ENCODE peak calls at places on chromosome 6, in ten cellular contexts. V is A673, P is lower lobe of right lung, C is fibroblast of lung, H is right cardiac atrium, U is body of pancreas, O is heart right ventricle, F is upper lobe of left lung, R is coronary artery, Z is heart left ventricle. N is an unnamed sample.

GRCh38 chr6:105015482-105015881 is 58.6 kb downstream of the LIN28B start:
- DNase-seq in V (peak), P (no peak), C (peak), H (no peak), U (no peak), O (no peak), F (no peak), R (no peak), Z (no peak), N (no peak)

GRCh38 chr6:30260036-30260504 is 46.9 kb upstream of the TRIM26 start:
- DNase-seq in V (no peak), P (peak), C (peak), H (peak), U (no peak), O (no peak), F (no peak), R (peak), Z (peak), N (peak)

GRCh38 chr6:30682181-30683117 is 4.0 kb downstream of the PPP1R18 start:
- DNase-seq in V (peak), P (peak), C (peak), H (peak), U (peak), O (peak), F (peak), R (peak), Z (peak), N (peak)

GRCh38 chr6:115932481-115932880 is 128.2 kb downstream of the FRK start:
- DNase-seq in V (peak), P (no peak), C (peak), H (no peak), U (no peak), O (no peak), F (no peak), R (no peak), Z (no peak), N (no peak)

GRCh38 chr6:55449219-55449618 is 122.0 kb downstream of the GFRAL start:
- DNase-seq in V (peak), P (no peak), C (peak), H (no peak), U (no peak), O (no peak), F (no peak), R (no peak), Z (no peak), N (no peak)

GRCh38 chr6:38391909-38392614 is 247.7 kb downstream of the BTBD9 start:
- DNase-seq in V (no peak), P (no peak), C (peak), H (no peak), U (no peak), O (no peak), F (no peak), R (no peak), Z (no peak), N (no peak)

GRCh38 chr6:55014321-55015088 is 159.8 kb upstream of the HCRTR2 start:
- DNase-seq in V (peak), P (no peak), C (peak), H (no peak), U (no peak), O (no peak), F (no peak), R (no peak), Z (no peak), N (no peak)

GRCh38 chr6:8481727-8482126 is 46.4 kb upstream of the SLC35B3 start:
- DNase-seq in V (peak), P (no peak), C (peak), H (no peak), U (no peak), O (no peak), F (no peak), R (no peak), Z (no peak), N (no peak)

GRCh38 chr6:162491637-162492036 is 235.9 kb downstream of the PRKN start:
- DNase-seq in V (no peak), P (no peak), C (no peak), H (no peak), U (no peak), O (peak), F (no peak), R (no peak), Z (no peak), N (no peak)

GRCh38 chr6:66478705-66479104 is 771.7 kb upstream of the EYS start:
- DNase-seq in V (peak), P (no peak), C (no peak), H (no peak), U (no peak), O (no peak), F (no peak), R (no peak), Z (no peak), N (no peak)

GRCh38 chr6:104595315-104595820 is 264.4 kb downstream of the HACE1 start:
- DNase-seq in V (no peak), P (no peak), C (no peak), H (no peak), U (no peak), O (no peak), F (no peak), R (no peak), Z (no peak), N (no peak)

GRCh38 chr6:169752074-169752623 is 727 bp downstream of the ERMARD start:
- DNase-seq in V (peak), P (no peak), C (no peak), H (no peak), U (no peak), O (no peak), F (no peak), R (no peak), Z (no peak), N (no peak)

GRCh38 chr6:124466949-124467348 is 495.3 kb upstream of the RNF217 start:
- DNase-seq in V (no peak), P (no peak), C (no peak), H (no peak), U (no peak), O (no peak), F (no peak), R (no peak), Z (no peak), N (no peak)

GRCh38 chr6:136089885-136090284 is 160.2 kb downstream of the MTFR2 start:
- DNase-seq in V (no peak), P (no peak), C (no peak), H (no peak), U (no peak), O (no peak), F (no peak), R (no peak), Z (no peak), N (no peak)

GRCh38 chr6:78607188-78607587 is 260.2 kb upstream of the IRAK1BP1 start:
- DNase-seq in V (no peak), P (no peak), C (peak), H (no peak), U (no peak), O (no peak), F (no peak), R (no peak), Z (no peak), N (no peak)

GRCh38 chr6:111631930-111632460 is 26.3 kb upstream of the TRAF3IP2 start:
- DNase-seq in V (peak), P (no peak), C (no peak), H (no peak), U (peak), O (no peak), F (no peak), R (no peak), Z (no peak), N (no peak)

GRCh38 chr6:137339929-137340559 is 120.9 kb upstream of the IFNGR1 start:
- DNase-seq in V (no peak), P (no peak), C (no peak), H (no peak), U (no peak), O (no peak), F (no peak), R (no peak), Z (no peak), N (no peak)

GRCh38 chr6:64217721-64218603 is 582.4 kb downstream of the PHF3 start:
- DNase-seq in V (no peak), P (no peak), C (peak), H (no peak), U (no peak), O (no peak), F (no peak), R (no peak), Z (no peak), N (no peak)

GRCh38 chr6:39790772-39791171 is 1.4 kb upstream of the DAAM2 start:
- DNase-seq in V (no peak), P (no peak), C (peak), H (no peak), U (peak), O (no peak), F (peak), R (no peak), Z (no peak), N (no peak)

GRCh38 chr6:75188221-75188620 is 17.6 kb downstream of the COL12A1 start:
- DNase-seq in V (no peak), P (no peak), C (no peak), H (no peak), U (no peak), O (no peak), F (no peak), R (no peak), Z (no peak), N (no peak)

GRCh38 chr6:117817992-117818391 is 89.1 kb upstream of the SLC35F1 start:
- DNase-seq in V (no peak), P (no peak), C (no peak), H (no peak), U (no peak), O (no peak), F (no peak), R (no peak), Z (no peak), N (no peak)

GRCh38 chr6:89154131-89154530 is 8.3 kb downstream of the PM20D2 start:
- DNase-seq in V (no peak), P (no peak), C (no peak), H (no peak), U (no peak), O (no peak), F (no peak), R (no peak), Z (no peak), N (no peak)

GRCh38 chr6:126957721-126958120 is 160.8 kb upstream of the RSPO3 start:
- DNase-seq in V (no peak), P (no peak), C (no peak), H (no peak), U (no peak), O (no peak), F (no peak), R (no peak), Z (no peak), N (no peak)

GRCh38 chr6:17730078-17730704 is 23.5 kb upstream of the NUP153 start:
- DNase-seq in V (no peak), P (no peak), C (no peak), H (no peak), U (no peak), O (no peak), F (no peak), R (no peak), Z (no peak), N (no peak)

GRCh38 chr6:148152244-148152643 is 190.4 kb upstream of the SASH1 start:
- DNase-seq in V (no peak), P (no peak), C (no peak), H (no peak), U (no peak), O (no peak), F (no peak), R (no peak), Z (no peak), N (no peak)

GRCh38 chr6:56730663-56731529 is 88.2 kb upstream of the DST start:
- DNase-seq in V (peak), P (no peak), C (peak), H (no peak), U (no peak), O (no peak), F (no peak), R (no peak), Z (no peak), N (no peak)

GRCh38 chr6:17103715-17104114 is 1.9 kb downstream of the STMND1 start:
- DNase-seq in V (no peak), P (no peak), C (no peak), H (no peak), U (no peak), O (no peak), F (no peak), R (no peak), Z (no peak), N (no peak)

GRCh38 chr6:134094436-134094835 is 42.0 kb upstream of the SLC2A12 start:
- DNase-seq in V (peak), P (no peak), C (no peak), H (no peak), U (no peak), O (no peak), F (no peak), R (no peak), Z (no peak), N (no peak)

GRCh38 chr6:64012351-64013060 is 376.9 kb downstream of the PHF3 start:
- DNase-seq in V (peak), P (no peak), C (peak), H (no peak), U (no peak), O (no peak), F (no peak), R (no peak), Z (no peak), N (no peak)

GRCh38 chr6:44446626-44447297 is 59.3 kb downstream of the CDC5L start:
- DNase-seq in V (no peak), P (no peak), C (peak), H (no peak), U (no peak), O (no peak), F (no peak), R (no peak), Z (no peak), N (no peak)

GRCh38 chr6:77036400-77036799 is 426.9 kb downstream of the HTR1B start:
- DNase-seq in V (no peak), P (no peak), C (no peak), H (no peak), U (no peak), O (no peak), F (no peak), R (no peak), Z (no peak), N (no peak)

GRCh38 chr6:5672581-5673011 is 334.1 kb downstream of the NRN1 start:
- DNase-seq in V (peak), P (no peak), C (peak), H (no peak), U (no peak), O (no peak), F (no peak), R (no peak), Z (no peak), N (no peak)

GRCh38 chr6:147177286-147177685 is 26.9 kb upstream of the STXBP5 start:
- DNase-seq in V (no peak), P (no peak), C (no peak), H (no peak), U (no peak), O (no peak), F (no peak), R (no peak), Z (no peak), N (no peak)

GRCh38 chr6:79833806-79834205 is 113.5 kb downstream of the ELOVL4 start:
- DNase-seq in V (no peak), P (no peak), C (peak), H (no peak), U (no peak), O (no peak), F (no peak), R (no peak), Z (no peak), N (no peak)

GRCh38 chr6:33192671-33193602 is 670 bp upstream of the COL11A2 start:
- DNase-seq in V (no peak), P (no peak), C (no peak), H (peak), U (peak), O (peak), F (no peak), R (no peak), Z (peak), N (peak)

GRCh38 chr6:96795481-96795880 is 41.8 kb downstream of the GPR63 start:
- DNase-seq in V (no peak), P (no peak), C (no peak), H (no peak), U (no peak), O (no peak), F (no peak), R (no peak), Z (no peak), N (no peak)

GRCh38 chr6:143536461-143536865 is 24.9 kb upstream of the FUCA2 start:
- DNase-seq in V (peak), P (peak), C (peak), H (peak), U (peak), O (no peak), F (peak), R (no peak), Z (peak), N (peak)

GRCh38 chr6:144582939-144583613 is 297.9 kb downstream of the UTRN start:
- DNase-seq in V (peak), P (peak), C (no peak), H (peak), U (peak), O (peak), F (peak), R (no peak), Z (peak), N (peak)
- H3K27ac ChIP-seq in V (peak), P (no peak), C (no peak), H (no peak), U (no peak), O (no peak), F (no peak), R (no peak), Z (no peak), N (no peak)

DNA sequence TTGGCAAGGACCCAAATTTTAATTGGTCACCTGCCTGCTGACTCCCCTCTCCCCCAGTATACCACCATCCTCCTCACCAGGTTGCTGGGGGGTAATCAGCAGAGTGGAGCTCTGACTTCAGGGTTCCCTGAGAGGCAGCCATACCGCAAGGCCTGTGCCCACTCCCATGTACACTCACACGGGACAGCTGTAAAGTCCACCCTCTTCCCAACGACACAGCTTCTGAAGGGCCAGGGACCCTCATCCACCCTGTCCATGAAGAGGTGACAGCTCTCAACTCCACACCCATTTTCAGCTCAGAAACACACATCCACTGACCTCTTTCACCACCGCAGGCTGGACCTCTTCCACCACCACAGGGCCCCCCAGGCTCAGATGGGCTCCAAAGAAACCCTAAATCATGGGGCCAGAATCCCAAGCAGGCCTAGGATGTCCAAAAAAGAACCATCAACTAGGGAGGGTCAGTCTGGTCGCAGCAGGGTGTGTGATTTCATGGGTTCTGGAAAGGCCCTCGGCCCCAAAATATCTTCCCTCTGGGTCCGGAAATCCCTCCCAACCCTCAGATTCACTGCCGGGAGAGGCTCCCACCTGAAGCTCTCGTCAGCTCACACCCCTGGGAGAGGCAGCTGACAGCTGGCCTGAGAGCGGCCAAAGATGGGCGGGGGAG is 29.9 kb downstream of the TFEB start:
- DNase-seq in V (no peak), P (no peak), C (no peak), H (no peak), U (no peak), O (no peak), F (no peak), R (no peak), Z (no peak), N (no peak)
- H3K27ac ChIP-seq in V (peak), P (peak), C (no peak), H (peak), U (no peak), O (peak), F (peak), R (peak), Z (peak), N (peak)

DNA sequence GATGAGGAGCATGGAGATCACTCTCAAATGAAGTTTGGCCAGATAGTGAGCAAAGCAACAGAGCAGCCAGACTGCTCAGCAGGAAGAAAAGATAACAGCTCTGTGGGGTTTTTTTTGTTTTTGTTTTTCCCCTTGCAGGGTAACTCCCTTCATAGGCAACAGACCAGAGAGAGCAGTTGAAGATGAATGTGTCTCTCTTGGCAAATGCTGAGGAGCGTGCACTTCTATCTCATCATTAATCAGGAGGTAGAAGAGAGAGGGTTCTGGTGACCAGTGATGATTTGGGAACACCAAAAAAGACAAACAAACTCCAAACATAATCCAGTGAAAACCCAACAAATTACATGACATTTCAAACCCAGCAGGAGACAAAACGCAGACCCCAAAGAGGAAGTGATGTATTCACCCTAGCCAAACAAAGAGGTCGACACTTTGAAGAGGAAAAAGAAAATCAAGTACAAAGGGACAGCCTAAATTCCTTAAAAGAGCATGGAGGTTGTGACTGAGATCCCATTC is 66.2 kb upstream of the RREB1 start:
- DNase-seq in V (no peak), P (no peak), C (no peak), H (no peak), U (no peak), O (no peak), F (no peak), R (no peak), Z (no peak), N (no peak)
- H3K27ac ChIP-seq in V (peak), P (no peak), C (no peak), H (no peak), U (no peak), O (no peak), F (no peak), R (no peak), Z (no peak), N (no peak)

DNA sequence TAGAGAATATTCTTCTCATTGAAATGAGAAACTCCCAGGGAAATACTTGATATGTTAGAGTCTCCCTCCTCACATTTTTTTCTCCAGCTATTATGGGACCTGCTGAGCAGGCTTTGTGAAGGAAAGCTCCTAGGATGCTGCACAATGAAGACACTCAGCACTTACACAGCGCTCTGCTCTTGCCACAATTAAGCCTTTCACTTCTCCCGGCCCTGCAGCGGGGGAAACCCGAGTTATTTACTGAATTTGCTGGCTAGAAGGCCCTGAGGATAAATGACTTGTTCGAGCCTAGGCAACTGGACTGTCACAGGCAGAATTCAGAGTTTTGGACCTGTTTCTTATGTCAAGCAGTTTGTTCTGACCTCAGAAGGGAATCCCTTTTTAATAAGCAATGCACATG is 102.0 kb downstream of the MAP3K7 start:
- DNase-seq in V (peak), P (no peak), C (no peak), H (no peak), U (no peak), O (no peak), F (no peak), R (no peak), Z (no peak), N (no peak)
- H3K27ac ChIP-seq in V (no peak), P (no peak), C (no peak), H (no peak), U (no peak), O (no peak), F (no peak), R (no peak), Z (no peak), N (no peak)

DNA sequence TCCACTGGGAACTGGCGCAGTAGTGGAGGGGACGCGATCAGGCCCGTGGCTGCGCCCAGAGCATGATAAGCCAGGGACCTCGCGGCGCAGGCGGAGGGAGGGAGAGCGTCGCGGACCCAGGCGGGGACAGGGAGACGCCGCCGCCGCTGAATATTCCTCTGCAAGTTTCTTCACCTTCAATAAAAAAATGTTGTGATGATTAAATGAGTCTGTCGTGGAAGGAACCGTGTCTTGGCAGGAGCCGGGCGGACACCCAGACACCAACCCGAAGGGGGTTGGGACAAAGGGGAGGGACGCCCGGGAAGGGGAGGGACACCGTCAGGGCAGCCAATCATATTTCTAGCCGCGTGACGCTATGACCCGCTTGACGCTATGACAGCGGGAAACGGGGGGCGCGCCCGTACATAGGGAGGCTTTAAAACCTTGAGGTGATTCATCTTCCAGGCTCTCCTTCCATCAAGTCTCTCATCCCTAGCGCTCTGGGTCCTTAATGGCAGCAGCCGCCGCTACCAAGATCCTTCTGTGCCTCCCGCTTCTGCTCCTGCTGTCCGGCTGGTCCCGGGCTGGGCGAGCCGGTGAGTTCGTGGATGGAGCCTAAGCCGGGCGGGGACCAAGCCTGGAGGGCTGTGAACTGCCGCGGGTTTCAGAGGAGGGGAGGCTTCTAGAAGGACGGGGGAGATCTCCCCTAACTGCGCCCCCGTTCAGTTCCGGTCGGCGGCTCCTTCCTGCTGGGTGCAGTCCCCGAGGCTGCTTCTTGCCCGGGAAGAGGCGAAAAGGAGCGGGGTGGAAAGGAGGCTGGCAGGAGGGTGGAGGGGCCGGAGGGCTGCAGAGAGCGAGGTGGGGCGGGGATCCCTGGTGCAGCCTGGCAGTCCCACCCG is at the start of gene ULBP2:
- DNase-seq in V (peak), P (peak), C (peak), H (peak), U (peak), O (peak), F (peak), R (peak), Z (peak), N (peak)
- H3K27ac ChIP-seq in V (peak), P (peak), C (peak), H (no peak), U (no peak), O (peak), F (peak), R (no peak), Z (no peak), N (no peak)